ENCODE peak calls at places on chromosomes 4 and X, in five cellular contexts. T, Q, W, B and S are unnamed samples.

GRCh38 chr4:1410491-1411325 is 4.5 kb upstream of the NKX1-1 start:
- DNase-seq in T (peak; percentile 46), W (peak; percentile 63), Q (peak; percentile 69), B (no peak), S (peak; percentile 71)

GRCh38 chrX:48917139-48917980 is 1.5 kb downstream of the PIM2 start:
- DNase-seq in B (peak; percentile 91), W (peak; percentile 85), T (peak; percentile 92), Q (peak; percentile 92), S (peak; percentile 88)

GRCh38 chr4:41079871-41080565 is 134.3 kb downstream of the APBB2 start:
- DNase-seq in T (no peak), Q (no peak), B (no peak), W (no peak), S (no peak)

GRCh38 chr4:142365386-142365785 is 480.7 kb downstream of the INPP4B start:
- DNase-seq in T (no peak), B (no peak), Q (no peak), W (no peak), S (no peak)

GRCh38 chrX:48890934-48891401 is 6.6 kb downstream of the TIMM17B start:
- DNase-seq in B (no peak), Q (no peak), T (no peak), W (no peak), S (no peak)

GRCh38 chr4:26780524-26780923 is 80.1 kb upstream of the STIM2 start:
- DNase-seq in Q (no peak), W (no peak), B (no peak), T (peak; percentile 21), S (no peak)

GRCh38 chr4:55397024-55397520 is 1.3 kb downstream of the TMEM165 start:
- DNase-seq in Q (no peak), B (no peak), W (no peak), T (peak; percentile 55), S (no peak)

GRCh38 chr4:105555409-105555808 is 3.0 kb downstream of the ARHGEF38 start:
- DNase-seq in Q (no peak), W (no peak), B (no peak), T (no peak), S (no peak)

GRCh38 chrX:17788439-17788838 is 51.1 kb downstream of the SCML1 start:
- DNase-seq in W (peak; percentile 19), B (no peak), T (peak; percentile 8), Q (no peak), S (peak; percentile 34)

GRCh38 chrX:154748712-154749339 is 2.1 kb downstream of the GAB3 start:
- DNase-seq in W (no peak), B (no peak), T (peak; percentile 68), Q (no peak), S (peak; percentile 57)

GRCh38 chr4:3407171-3407771 is 34.5 kb upstream of the HGFAC start:
- DNase-seq in W (no peak), Q (no peak), B (no peak), T (no peak), S (no peak)

GRCh38 chr4:25977397-25978170 is 63.6 kb downstream of the SMIM20 start:
- DNase-seq in Q (no peak), B (no peak), W (no peak), T (no peak), S (no peak)

GRCh38 chrX:96770315-96770714 is 85.7 kb downstream of the DIAPH2 start:
- DNase-seq in W (no peak), B (no peak), Q (no peak), T (peak; percentile 9), S (no peak)

GRCh38 chr4:53455766-53456165 is 78.3 kb downstream of the FIP1L1 start:
- DNase-seq in T (no peak), B (no peak), Q (no peak), W (no peak), S (peak; percentile 22)

GRCh38 chr4:16213107-16213506 is 13.2 kb downstream of the TAPT1 start:
- DNase-seq in Q (no peak), T (peak; percentile 60), B (no peak), W (no peak), S (no peak)

GRCh38 chrX:39356119-39356807 is 555.0 kb downstream of the MID1IP1 start:
- DNase-seq in Q (no peak), T (no peak), B (no peak), W (no peak), S (no peak)

GRCh38 chr4:10783351-10783750 is 98.8 kb upstream of the CLNK start:
- DNase-seq in W (no peak), B (no peak), T (peak; percentile 80), Q (no peak), S (no peak)

GRCh38 chrX:106300656-106301055 is 132.6 kb downstream of the PWWP3B start:
- DNase-seq in T (no peak), W (no peak), Q (no peak), B (no peak), S (no peak)

GRCh38 chr4:37561196-37561802 is 124.9 kb downstream of the RELL1 start:
- DNase-seq in B (no peak), T (no peak), W (no peak), Q (no peak), S (no peak)

GRCh38 chr4:78749972-78750727 is 26.0 kb upstream of the BMP2K start:
- DNase-seq in W (no peak), T (no peak), Q (no peak), B (no peak), S (no peak)

GRCh38 chr4:112075129-112075753 is 70.0 kb upstream of the FAM241A start:
- DNase-seq in T (peak; percentile 71), B (peak; percentile 30), Q (no peak), W (no peak), S (peak; percentile 42)

GRCh38 chrX:72028701-72029470 is 102.8 kb downstream of the RTL5 start:
- DNase-seq in W (no peak), B (peak; percentile 24), T (no peak), Q (no peak), S (no peak)

GRCh38 chr4:6840062-6840976 is 57.8 kb downstream of the KIAA0232 start:
- DNase-seq in T (peak; percentile 78), Q (no peak), B (no peak), W (no peak), S (peak; percentile 54)

GRCh38 chr4:119865789-119866188 is 200.9 kb downstream of the MAD2L1 start:
- DNase-seq in T (no peak), Q (no peak), B (no peak), W (no peak), S (no peak)

GRCh38 chr4:105140684-105141490 is 5.8 kb upstream of the TET2 start:
- DNase-seq in Q (no peak), B (no peak), T (peak; percentile 37), W (no peak), S (peak; percentile 49)

GRCh38 chr4:134622194-134622593 is 420.6 kb upstream of the PABPC4L start:
- DNase-seq in Q (no peak), W (no peak), T (peak; percentile 4), B (no peak), S (no peak)

GRCh38 chrX:119406739-119407138 is 7.6 kb downstream of the SLC25A43 start:
- DNase-seq in B (no peak), W (no peak), T (no peak), Q (no peak), S (no peak)

GRCh38 chrX:38335382-38335781 is 8.1 kb upstream of the RPGR start:
- DNase-seq in B (no peak), W (no peak), T (no peak), Q (no peak), S (no peak)

GRCh38 chrX:13898084-13898483 is 81.2 kb upstream of the GPM6B start:
- DNase-seq in W (no peak), Q (no peak), B (no peak), T (peak; percentile 2), S (no peak)

DNA sequence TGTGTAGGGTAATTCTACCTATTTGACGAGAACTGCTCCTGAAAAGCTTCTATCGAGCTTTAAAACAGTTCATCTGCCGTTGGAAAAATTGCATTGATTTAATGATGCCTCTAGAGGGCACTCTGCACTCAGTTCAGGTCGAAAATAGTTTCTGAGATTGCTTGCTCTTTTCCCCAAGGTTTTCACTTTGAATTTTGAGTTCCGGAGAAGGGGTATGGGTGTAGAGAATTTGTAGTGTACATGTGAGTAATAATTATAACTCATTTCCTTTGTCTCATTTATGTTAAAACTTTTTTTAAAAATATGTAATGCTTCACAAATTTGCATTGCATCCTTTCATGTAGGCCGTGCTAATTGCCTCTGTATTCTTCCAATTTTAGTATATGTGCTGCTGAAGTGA is 28.4 kb upstream of the TNIP3 start:
- DNase-seq in W (no peak), B (no peak), T (peak; percentile 50), Q (no peak), S (no peak)
- H3K4me3 ChIP-seq in W (no peak overlapping the region), B (no peak overlapping the region), T (no peak overlapping the region), Q (no peak overlapping the region), S (no peak overlapping the region)

DNA sequence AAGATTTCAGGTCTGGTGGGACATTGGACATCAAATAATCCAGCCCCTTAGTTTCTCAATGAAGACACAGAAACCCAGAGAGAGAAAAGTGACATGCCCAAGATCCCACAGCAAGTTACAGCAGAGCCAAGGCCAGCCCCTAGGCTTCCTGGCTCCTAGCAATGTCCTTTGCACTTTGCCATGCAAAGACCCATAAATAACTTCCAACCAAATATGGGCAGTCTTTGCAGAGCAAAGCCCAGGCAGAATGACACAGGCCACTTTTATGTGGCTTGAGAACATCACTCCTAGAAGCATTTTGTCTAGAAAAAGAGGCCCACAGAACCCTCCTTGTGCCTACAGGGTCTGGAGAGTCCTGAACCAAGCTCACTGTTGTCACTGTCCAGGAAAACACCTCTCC is 78.1 kb upstream of the ATP6AP2 start:
- DNase-seq in W (no peak), B (no peak), T (no peak), Q (no peak), S (peak; percentile 1)
- H3K9me3 ChIP-seq in W (no peaks in the 10 kb centered on the region), B (no peaks in the 10 kb centered on the region), T (no peaks in the 10 kb centered on the region), Q (no peaks in the 10 kb centered on the region), S (no peaks in the 10 kb centered on the region)

DNA sequence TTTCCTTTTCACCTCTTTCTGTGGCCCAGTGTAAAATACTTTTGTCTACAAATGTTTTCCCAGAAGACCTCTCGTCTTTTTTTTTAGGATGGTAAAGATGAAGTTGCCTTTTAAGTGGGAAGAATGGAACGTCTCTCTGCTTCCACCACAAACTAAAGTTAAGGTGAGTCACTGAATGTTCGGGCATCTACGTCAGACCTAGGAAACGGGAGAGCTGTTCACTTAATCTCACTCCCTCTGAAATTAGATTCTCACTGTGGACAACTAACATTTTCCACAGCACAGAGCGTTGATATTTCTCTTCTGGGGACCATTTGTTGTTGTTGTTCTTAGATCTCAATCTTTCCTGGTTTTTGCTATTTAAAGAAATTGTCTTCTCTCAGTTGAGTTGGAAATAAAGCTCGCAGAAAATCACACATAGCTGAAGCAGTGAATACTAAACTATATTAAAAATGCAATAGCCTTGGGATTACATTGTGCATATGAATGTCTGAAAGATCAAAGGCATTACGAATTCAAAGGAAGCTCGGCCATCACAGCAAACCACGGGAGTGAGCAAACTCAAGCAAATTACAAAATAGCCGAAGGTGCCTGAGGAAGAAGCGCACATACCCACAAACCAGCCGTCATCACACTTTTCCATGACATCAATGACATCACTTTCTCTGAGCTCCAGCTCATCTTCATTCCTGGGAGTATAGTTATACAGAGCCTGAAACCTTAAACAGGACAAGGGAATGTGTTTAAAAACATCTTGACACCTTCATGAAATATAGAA is 53.9 kb upstream of the PDLIM3 start:
- DNase-seq in W (no peak), T (peak; percentile 83), Q (no peak), B (no peak), S (no peak)
- H3K27me3 ChIP-seq in W (no peaks in the 10 kb centered on the region), T (peaks cover 5% of the 10 kb centered on the region), Q (no peaks in the 10 kb centered on the region), B (no peaks in the 10 kb centered on the region), S (no peaks in the 10 kb centered on the region)

DNA sequence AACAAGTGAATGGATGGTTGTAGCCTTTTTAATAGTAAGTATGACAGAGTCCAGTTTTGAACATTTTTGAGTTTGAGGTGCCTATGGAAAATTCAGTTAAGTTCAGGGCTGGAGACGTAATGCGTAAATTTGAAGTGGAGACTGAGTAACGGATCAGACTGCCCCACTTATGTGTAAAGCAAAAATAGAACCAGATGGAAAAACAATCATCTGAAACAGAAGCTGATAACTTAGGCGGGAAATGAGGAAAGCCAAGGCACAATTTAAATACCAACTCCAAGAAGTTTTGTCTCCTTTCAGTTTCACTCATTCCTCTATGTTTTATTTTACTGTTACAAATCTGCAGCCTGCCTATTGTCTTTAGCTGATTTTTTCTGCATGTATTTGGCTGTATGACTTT is 1.2 kb downstream of the SGCB start:
- DNase-seq in B (no peak), W (no peak), Q (no peak), T (no peak), S (no peak)
- H3K4me3 ChIP-seq in B (no peak overlapping the region), W (peak overlapping the region; percentile 98), Q (peak overlapping the region; percentile 97), T (no peak overlapping the region), S (no peak overlapping the region)